ENCODE peak calls at places on chromosomes 6 and 20, in seven cellular contexts. V is HEK293T; M is GM12865; O is iris pigment epithelial cell; S is glutamatergic neuron; B is A549; N is stimulated activated CD4-positive, alpha-beta T cell treated with anti-CD3 and anti-CD28 coated beads, Interleukin-4, amount 100 ng/mL, for 4 hours. J is an unnamed sample.

GRCh38 chr6:147075326-147075840 is 128.8 kb upstream of the STXBP5 start:
- DNase-seq in M (no peak), O (no peak), N (no peak), B (no peak), V (no peak), S (no peak), J (no peak)

GRCh38 chr20:20782221-20782620 is 69.8 kb upstream of the RALGAPA2 start:
- DNase-seq in S (no peak), N (no peak), O (no peak), M (no peak), V (no peak), B (no peak), J (peak)

GRCh38 chr6:130632288-130632687 is 194.9 kb upstream of the SMLR1 start:
- DNase-seq in V (no peak), O (peak), S (no peak), M (no peak), N (no peak), B (no peak), J (peak)

GRCh38 chr6:166561766-166562165 is 24.7 kb downstream of the RAMACL start:
- DNase-seq in V (no peak), B (no peak), M (no peak), S (no peak), O (peak), N (no peak), J (peak)

GRCh38 chr20:48769111-48769879 is 58.5 kb downstream of the PREX1 start:
- DNase-seq in V (no peak), B (no peak), S (no peak), N (peak), O (no peak), M (peak), J (no peak)

GRCh38 chr20:63103402-63104311 is 96.9 kb upstream of the BHLHE23 start:
- DNase-seq in N (no peak), B (no peak), M (no peak), V (no peak), O (peak), S (peak), J (peak)

GRCh38 chr20:38338849-38339520 is 7.3 kb upstream of the LBP start:
- DNase-seq in V (no peak), S (no peak), M (no peak), N (no peak), O (no peak), B (no peak), J (peak)

GRCh38 chr6:153312633-153313032 is 181.6 kb upstream of the RGS17 start:
- DNase-seq in S (peak), V (peak), B (peak), N (peak), O (peak), M (peak), J (peak)

GRCh38 chr20:32231847-32232246 is 24.2 kb downstream of the POFUT1 start:
- DNase-seq in S (no peak), N (peak), O (peak), B (no peak), V (no peak), M (peak), J (peak)

GRCh38 chr6:42045538-42046460 is 4.5 kb upstream of the TAF8 start:
- DNase-seq in M (peak), B (no peak), O (peak), V (peak), N (peak), S (no peak), J (peak)

GRCh38 chr6:16736856-16737255 is 24.4 kb downstream of the ATXN1 start:
- DNase-seq in M (no peak), O (no peak), V (no peak), B (no peak), N (no peak), S (no peak), J (no peak)

GRCh38 chr6:15662246-15663056 is at the start of gene DTNBP1:
- DNase-seq in O (peak), B (peak), N (peak), S (peak), M (peak), V (peak), J (peak)

GRCh38 chr6:168343239-168344167 is 23.9 kb upstream of the DACT2 start:
- DNase-seq in O (no peak), M (no peak), N (no peak), V (peak), S (no peak), B (no peak), J (no peak)

GRCh38 chr20:16040742-16041141 is 532.5 kb downstream of the KIF16B start:
- DNase-seq in V (no peak), B (no peak), O (no peak), M (no peak), S (no peak), N (no peak), J (no peak)

GRCh38 chr20:64095927-64096326 is 11.4 kb downstream of the NPBWR2 start:
- DNase-seq in M (no peak), V (no peak), N (no peak), O (no peak), S (no peak), B (no peak), J (no peak)

GRCh38 chr6:138963531-138963930 is 24.5 kb downstream of the REPS1 start:
- DNase-seq in O (no peak), M (no peak), S (no peak), B (no peak), N (no peak), V (no peak), J (peak)

GRCh38 chr20:31718952-31719643 is 3.6 kb downstream of the BCL2L1 start:
- DNase-seq in O (no peak), S (no peak), M (no peak), V (no peak), N (no peak), B (no peak), J (no peak)

GRCh38 chr6:45377041-45377554 is 636 bp downstream of the SUPT3H start:
- DNase-seq in S (no peak), M (peak), B (no peak), V (no peak), N (no peak), O (peak), J (peak)

GRCh38 chr6:56727097-56727845 is 84.6 kb upstream of the DST start:
- DNase-seq in M (no peak), B (no peak), V (no peak), N (no peak), O (peak), S (no peak), J (peak)

GRCh38 chr20:46006964-46007363 is 1.7 kb upstream of the MMP9 start:
- DNase-seq in N (no peak), V (no peak), M (no peak), O (no peak), S (no peak), B (no peak), J (no peak)

GRCh38 chr20:43583982-43584432 is 6.7 kb upstream of the IFT52 start:
- DNase-seq in M (peak), V (no peak), B (no peak), O (peak), S (no peak), N (no peak), J (peak)

GRCh38 chr6:80961166-80961565 is 791.3 kb downstream of the TENT5A start:
- DNase-seq in M (no peak), O (no peak), S (no peak), V (no peak), N (no peak), B (no peak), J (no peak)

GRCh38 chr6:42038163-42038562 is 12.2 kb upstream of the TAF8 start:
- DNase-seq in B (no peak), S (no peak), V (no peak), O (no peak), N (no peak), M (no peak), J (no peak)

GRCh38 chr6:135013211-135013610 is 41.4 kb downstream of the HBS1L start:
- DNase-seq in V (no peak), M (no peak), B (no peak), O (no peak), S (no peak), N (no peak), J (no peak)

GRCh38 chr20:22411568-22412450 is 172.6 kb downstream of the FOXA2 start:
- DNase-seq in M (no peak), V (no peak), N (no peak), S (no peak), O (no peak), B (peak), J (no peak)

GRCh38 chr20:58708246-58708931 is 15.8 kb downstream of the NPEPL1 start:
- DNase-seq in B (no peak), N (no peak), M (no peak), O (no peak), S (no peak), V (no peak), J (no peak)

GRCh38 chr6:139920027-139920851 is 545.8 kb upstream of the CITED2 start:
- DNase-seq in O (no peak), S (peak), M (no peak), V (no peak), N (no peak), B (no peak), J (no peak)

GRCh38 chr20:38084425-38084951 is 50.9 kb downstream of the RPRD1B start:
- DNase-seq in V (no peak), B (no peak), M (no peak), S (no peak), N (no peak), O (peak), J (peak)

GRCh38 chr6:119728220-119728750 is 378.7 kb upstream of the MAN1A1 start:
- DNase-seq in S (no peak), B (no peak), O (no peak), N (no peak), M (no peak), V (no peak), J (no peak)

GRCh38 chr6:21593412-21593926 is at the start of gene SOX4:
- DNase-seq in S (peak), V (peak), N (peak), O (peak), B (peak), M (peak), J (peak)

GRCh38 chr20:49115565-49115964 is 69.5 kb downstream of the CSE1L start:
- DNase-seq in V (no peak), M (no peak), N (no peak), B (no peak), O (peak), S (no peak), J (peak)

GRCh38 chr6:150251566-150252186 is 108.8 kb downstream of the PPP1R14C start:
- DNase-seq in S (no peak), B (no peak), N (no peak), V (no peak), M (no peak), O (no peak), J (no peak)

GRCh38 chr6:71107935-71108420 is 151.1 kb upstream of the B3GAT2 start:
- DNase-seq in B (no peak), N (no peak), O (peak), M (no peak), V (peak), S (no peak), J (peak)

GRCh38 chr6:33075568-33076405 is at the start of gene HLA-DPB1:
- DNase-seq in B (peak), V (peak), M (peak), S (no peak), O (peak), N (no peak), J (peak)

GRCh38 chr6:154039231-154039842 is at the start of gene OPRM1:
- DNase-seq in N (peak), B (no peak), S (peak), V (peak), M (peak), O (peak), J (peak)

GRCh38 chr20:41137412-41138216 is at the start of gene PLCG1:
- DNase-seq in V (peak), M (peak), B (peak), O (peak), N (peak), S (peak), J (peak)

GRCh38 chr20:50185426-50185825 is 5.2 kb upstream of the CEBPB start:
- DNase-seq in O (no peak), S (no peak), M (no peak), V (no peak), B (no peak), N (no peak), J (no peak)